ENCODE peak calls at places on chromosomes 5 and 9, in seven cellular contexts. S is K562, B is A549, V is HCT116, G is GM12878, R is IMR-90, J is H1. U is an unnamed sample.

GRCh38 chr5:99900302-99900811 is 634.8 kb upstream of the FAM174A start:
- DNase-seq in B (peak), J (no peak), G (no peak), V (peak), S (no peak), R (no peak), U (no peak)

GRCh38 chr5:139275536-139276297 is 17.8 kb upstream of the MATR3 start:
- DNase-seq in V (no peak), B (no peak), R (no peak), J (no peak), G (no peak), S (peak), U (no peak)

GRCh38 chr5:120446068-120446492 is 18.0 kb upstream of the PRR16 start:
- DNase-seq in V (no peak), B (no peak), J (no peak), S (no peak), G (no peak), R (peak), U (no peak)

GRCh38 chr5:146753618-146754123 is 124.9 kb downstream of the PPP2R2B start:
- DNase-seq in V (no peak), S (no peak), R (no peak), J (no peak), G (no peak), B (no peak), U (no peak)

GRCh38 chr5:1017691-1018455 is 9.3 kb downstream of the NKD2 start:
- DNase-seq in B (no peak), J (no peak), R (no peak), S (no peak), G (no peak), V (no peak), U (no peak)

GRCh38 chr9:83620841-83621636 is 1.9 kb upstream of the IDNK start:
- DNase-seq in S (peak), G (no peak), R (peak), V (peak), J (peak), B (peak), U (peak)

GRCh38 chr9:95669253-95669652 is 152.5 kb upstream of the PTCH1 start:
- DNase-seq in S (no peak), R (no peak), V (no peak), G (no peak), B (no peak), J (no peak), U (no peak)

GRCh38 chr5:1492757-1493156 is 31.0 kb downstream of the LPCAT1 start:
- DNase-seq in R (no peak), S (no peak), B (no peak), G (no peak), J (no peak), V (no peak), U (no peak)

GRCh38 chr9:88826651-88827245 is 164.5 kb upstream of the S1PR3 start:
- DNase-seq in G (no peak), V (no peak), R (peak), J (no peak), S (no peak), B (no peak), U (no peak)
- TF ChIP-seq RAD21 in G (no peak), V (no peak), R (no peak), J (no peak), S (no peak), B (no peak), U (no peak)

GRCh38 chr5:179259731-179260323 is 85.4 kb downstream of the ADAMTS2 start:
- DNase-seq in B (no peak), V (no peak), S (no peak), J (peak), R (no peak), G (no peak), U (peak)
- TF ChIP-seq RAD21 in B (no peak), V (no peak), S (no peak), J (no peak), R (no peak), G (no peak), U (no peak)

GRCh38 chr5:158422653-158423505 is 563.9 kb upstream of the CLINT1 start:
- DNase-seq in J (no peak), V (no peak), B (no peak), G (no peak), R (peak), S (no peak), U (no peak)
- TF ChIP-seq RAD21 in J (no peak), V (no peak), B (no peak), G (no peak), R (no peak), S (no peak), U (no peak)

GRCh38 chr5:6637590-6637989 is 4.3 kb downstream of the SRD5A1 start:
- DNase-seq in R (no peak), J (no peak), S (no peak), B (no peak), V (no peak), G (no peak), U (no peak)
- TF ChIP-seq RAD21 in R (no peak), J (no peak), S (no peak), B (no peak), V (no peak), G (no peak), U (no peak)

GRCh38 chr5:88680253-88681132 is 202.5 kb downstream of the MEF2C start:
- DNase-seq in B (peak), G (no peak), V (peak), R (peak), J (peak), S (peak), U (peak)
- TF ChIP-seq RAD21 in B (peak), G (peak), V (peak), R (peak), J (peak), S (peak), U (peak)

DNA sequence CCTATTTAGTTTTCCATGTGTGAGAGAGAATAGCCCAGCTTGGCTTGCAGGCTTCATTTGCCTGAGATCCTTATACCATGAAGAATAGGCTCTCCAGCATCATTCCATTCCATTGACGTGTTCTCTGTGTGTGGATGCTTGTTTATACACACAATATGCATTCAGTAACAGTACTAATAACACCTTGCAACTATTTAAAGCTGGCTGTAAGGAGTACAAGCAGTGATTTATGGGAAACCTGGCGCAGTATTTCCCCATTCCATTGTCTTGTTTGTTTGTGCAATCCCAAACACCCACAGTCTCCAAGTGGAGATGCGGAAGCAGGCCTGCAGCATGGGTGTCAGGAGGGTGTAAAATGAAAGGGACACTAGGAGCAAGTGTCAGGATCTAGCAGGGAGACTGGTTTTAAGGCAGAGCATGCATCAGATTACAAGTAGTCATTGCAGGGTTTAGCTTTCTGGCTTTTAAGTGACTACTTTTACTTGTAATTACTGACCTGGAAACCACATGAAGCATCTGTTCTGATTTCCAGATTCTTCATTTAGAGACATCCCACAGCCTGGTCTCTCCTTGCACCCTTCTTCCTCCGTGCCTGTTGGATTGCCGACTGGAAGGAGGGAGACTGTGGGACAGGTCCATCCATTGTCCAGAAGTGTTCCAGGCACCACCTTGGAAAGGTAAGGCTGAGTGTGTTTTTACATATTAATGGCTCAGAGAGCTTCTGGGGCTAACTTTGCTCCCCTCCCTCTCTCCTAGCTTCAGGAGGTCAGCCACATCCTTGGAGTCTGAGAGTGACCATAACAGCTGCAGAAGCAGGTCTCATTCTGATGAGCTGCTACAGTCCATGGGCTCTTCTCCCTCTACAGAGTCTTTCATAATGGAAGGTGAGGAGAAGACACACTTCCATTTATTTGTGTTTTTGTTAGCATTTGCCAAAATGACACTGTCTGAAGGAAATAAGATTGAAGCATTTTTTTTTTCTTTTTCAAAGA is 241.6 kb downstream of the ARHGEF28 start:
- DNase-seq in B (peak), V (no peak), J (no peak), S (no peak), G (no peak), R (peak), U (no peak)
- TF ChIP-seq RAD21 in B (no peak), V (no peak), J (no peak), S (no peak), G (no peak), R (no peak), U (no peak)

U was measured in SK-N-SH.